ENCODE peak calls at places on chromosomes 16 and 17, in five cellular contexts. R is CD4-positive, alpha-beta T cell; V is amygdala; T is WTC11; S is AG09309. H is an unnamed sample.

GRCh38 chr16:566475-567361 is at the start of gene NHLRC4:
- DNase-seq in R (peak; percentile 36), V (no peak), T (peak; percentile 76), S (no peak), H (peak; percentile 49)

GRCh38 chr16:2769675-2770056 is 7.4 kb downstream of the ELOB start:
- DNase-seq in R (no peak), V (no peak), T (no peak), S (no peak), H (no peak)

GRCh38 chr16:58264961-58265479 is 29.8 kb downstream of the PRSS54 start:
- DNase-seq in R (no peak), V (no peak), T (no peak), S (peak; percentile 43), H (no peak)

GRCh38 chr16:17412221-17412620 is 58.5 kb downstream of the XYLT1 start:
- DNase-seq in R (no peak), V (no peak), T (no peak), S (no peak), H (no peak)

GRCh38 chr16:52470601-52471000 is 76.3 kb downstream of the TOX3 start:
- DNase-seq in R (no peak), V (no peak), T (no peak), S (no peak), H (no peak)

GRCh38 chr16:10080031-10080772 is 102.0 kb downstream of the GRIN2A start:
- DNase-seq in R (no peak), V (peak; percentile 13), T (no peak), S (peak; percentile 20), H (no peak)

GRCh38 chr17:32875904-32876413 is 965 bp downstream of the MYO1D start:
- DNase-seq in R (no peak), V (no peak), T (no peak), S (no peak), H (no peak)

GRCh38 chr17:59001158-59001814 is 105.4 kb downstream of the TRIM37 start:
- DNase-seq in R (peak; percentile 50), V (no peak), T (no peak), S (no peak), H (peak; percentile 81)

GRCh38 chr16:72367841-72368240 is 195.9 kb upstream of the PMFBP1 start:
- DNase-seq in R (no peak), V (no peak), T (no peak), S (peak; percentile 13), H (no peak)

GRCh38 chr17:61489719-61490490 is 37.7 kb downstream of the TBX4 start:
- DNase-seq in R (no peak), V (no peak), T (no peak), S (no peak), H (no peak)

GRCh38 chr17:35543856-35544255 is 6.4 kb upstream of the SLFN12L start:
- DNase-seq in R (no peak), V (no peak), T (no peak), S (no peak), H (no peak)

GRCh38 chr17:28404007-28404406 is 2.0 kb downstream of the SLC46A1 start:
- DNase-seq in R (no peak), V (no peak), T (no peak), S (no peak), H (no peak)

GRCh38 chr16:79434771-79435170 is 165.8 kb downstream of the MAF start:
- DNase-seq in R (no peak), V (no peak), T (no peak), S (no peak), H (no peak)

GRCh38 chr17:77924757-77925336 is 33.7 kb upstream of the TNRC6C start:
- DNase-seq in R (no peak), V (no peak), T (peak; percentile 68), S (no peak), H (no peak)

GRCh38 chr17:10737168-10737622 is 7.4 kb upstream of the TMEM220 start:
- DNase-seq in R (peak; percentile 4), V (peak; percentile 12), T (peak; percentile 60), S (no peak), H (peak; percentile 49)

GRCh38 chr17:50310455-50311111 is 35.3 kb upstream of the XYLT2 start:
- DNase-seq in R (no peak), V (no peak), T (no peak), S (no peak), H (no peak)

GRCh38 chr16:51243836-51244483 is 92.9 kb upstream of the SALL1 start:
- DNase-seq in R (no peak), V (no peak), T (no peak), S (no peak), H (no peak)

GRCh38 chr16:15775209-15775608 is 81.6 kb downstream of the MYH11 start:
- DNase-seq in R (no peak), V (no peak), T (no peak), S (no peak), H (no peak)

GRCh38 chr16:87789437-87790277 is 23.9 kb upstream of the KLHDC4 start:
- DNase-seq in R (no peak), V (no peak), T (no peak), S (peak; percentile 46), H (no peak)

GRCh38 chr17:17416007-17416399 is 60.8 kb upstream of the MED9 start:
- DNase-seq in R (no peak), V (no peak), T (peak; percentile 36), S (no peak), H (peak; percentile 58)

GRCh38 chr16:48158296-48158695 is 2.5 kb upstream of the ABCC12 start:
- DNase-seq in R (no peak), V (no peak), T (no peak), S (peak; percentile 18), H (no peak)

GRCh38 chr16:11452746-11453344 is 107.6 kb downstream of the RMI2 start:
- DNase-seq in R (no peak), V (no peak), T (no peak), S (no peak), H (no peak)

H was measured in naive thymus-derived CD8-positive, alpha-beta T cell.